ENCODE peak calls at places on chromosomes 3 and 15, in ten cellular contexts. A, W, T, D, U, N, O, H, G and M are unnamed samples.

GRCh38 chr3:101926594-101927105 is 77.3 kb downstream of the NFKBIZ start:
- DNase-seq in H (peak), A (peak), W (no peak), D (no peak), U (no peak), N (no peak), O (no peak), T (no peak), G (no peak), M (no peak)

GRCh38 chr3:194057570-194058188 is 78.3 kb upstream of the HES1 start:
- DNase-seq in D (no peak), W (no peak), N (no peak), H (no peak), T (no peak), O (no peak), U (no peak), A (no peak), G (no peak), M (no peak)

GRCh38 chr3:132087356-132087755 is 52.5 kb upstream of the CPNE4 start:
- DNase-seq in T (no peak), H (peak), D (no peak), U (no peak), W (no peak), N (no peak), G (no peak), A (no peak), O (no peak), M (no peak)

GRCh38 chr3:52891164-52891563 is 6.2 kb downstream of the STIMATE start:
- DNase-seq in N (no peak), W (no peak), T (no peak), A (no peak), G (peak), H (no peak), O (no peak), U (no peak), D (peak), M (no peak)

GRCh38 chr3:14761121-14761672 is 57.6 kb upstream of the FGD5 start:
- DNase-seq in D (no peak), H (no peak), G (no peak), W (no peak), T (no peak), U (no peak), N (no peak), A (no peak), O (no peak), M (no peak)

GRCh38 chr3:132549890-132550578 is 47.0 kb upstream of the ACKR4 start:
- DNase-seq in D (no peak), U (peak), T (no peak), A (peak), H (peak), W (no peak), N (no peak), O (no peak), G (peak), M (no peak)

GRCh38 chr3:82143661-82144405 is 382.4 kb upstream of the GBE1 start:
- DNase-seq in A (no peak), O (no peak), G (no peak), U (no peak), D (no peak), T (no peak), N (no peak), H (no peak), W (no peak), M (no peak)

GRCh38 chr15:64521726-64522164 is 61.4 kb downstream of the ZNF609 start:
- DNase-seq in A (peak), G (no peak), N (no peak), D (no peak), U (no peak), W (no peak), H (peak), O (peak), T (peak), M (no peak)

GRCh38 chr3:54951405-54951804 is 23.5 kb upstream of the LRTM1 start:
- DNase-seq in A (peak), N (peak), D (no peak), U (no peak), W (no peak), O (peak), T (peak), H (peak), G (peak), M (peak)

GRCh38 chr15:85748729-85749128 is 46.0 kb downstream of the KLHL25 start:
- DNase-seq in G (peak), D (no peak), A (no peak), O (no peak), W (no peak), H (no peak), N (peak), U (no peak), T (no peak), M (no peak)

GRCh38 chr15:36970522-36970921 is 129.8 kb downstream of the MEIS2 start:
- DNase-seq in W (no peak), U (no peak), D (no peak), H (no peak), O (no peak), A (no peak), T (no peak), N (no peak), G (no peak), M (no peak)

GRCh38 chr15:98776607-98777281 is 128.4 kb downstream of the IGF1R start:
- DNase-seq in D (no peak), N (no peak), G (peak), W (no peak), A (no peak), U (peak), O (no peak), H (peak), T (peak), M (no peak)

GRCh38 chr3:144521131-144521530 is 549.5 kb downstream of the DIPK2A start:
- DNase-seq in U (peak), N (no peak), H (no peak), O (no peak), A (no peak), W (no peak), D (no peak), T (no peak), G (no peak), M (peak)

GRCh38 chr3:178593786-178594185 is 57.5 kb downstream of the KCNMB2 start:
- DNase-seq in A (no peak), D (no peak), O (no peak), W (no peak), T (no peak), H (no peak), N (no peak), G (no peak), U (peak), M (no peak)

GRCh38 chr3:143831208-143831607 is 17.1 kb downstream of the SLC9A9 start:
- DNase-seq in A (no peak), W (no peak), T (no peak), O (no peak), G (no peak), U (peak), D (no peak), H (peak), N (no peak), M (no peak)

GRCh38 chr3:195907730-195908438 is 467 bp downstream of the TNK2 start:
- DNase-seq in D (peak), W (peak), O (peak), U (peak), G (peak), H (no peak), T (peak), N (no peak), A (no peak), M (peak)

GRCh38 chr3:150370129-150370602 is 37.9 kb upstream of the TSC22D2 start:
- DNase-seq in H (peak), O (peak), N (peak), W (no peak), G (no peak), D (no peak), T (no peak), A (peak), U (no peak), M (peak)

GRCh38 chr3:39135170-39135805 is 18.1 kb downstream of the CSRNP1 start:
- DNase-seq in N (peak), U (no peak), W (no peak), H (no peak), D (no peak), O (no peak), A (no peak), G (no peak), T (peak), M (no peak)

GRCh38 chr3:131957980-131958379 is 76.8 kb downstream of the CPNE4 start:
- DNase-seq in O (no peak), N (no peak), W (no peak), H (no peak), A (no peak), T (no peak), U (no peak), G (no peak), D (no peak), M (no peak)

GRCh38 chr15:82305621-82306048 is 43.0 kb downstream of the SAXO2 start:
- DNase-seq in A (no peak), D (no peak), H (no peak), U (no peak), T (no peak), O (no peak), N (peak), G (no peak), W (no peak), M (no peak)

GRCh38 chr3:73572371-73572770 is 52.4 kb downstream of the PDZRN3 start:
- DNase-seq in W (no peak), A (no peak), H (no peak), G (no peak), T (no peak), O (no peak), N (no peak), U (no peak), D (no peak), M (no peak)

GRCh38 chr3:62035664-62036063 is 337.7 kb downstream of the FEZF2 start:
- DNase-seq in D (no peak), U (no peak), O (no peak), G (no peak), N (no peak), T (no peak), W (no peak), H (no peak), A (no peak), M (no peak)

GRCh38 chr3:177195941-177196472 is 1.3 kb downstream of the TBL1XR1 start:
- DNase-seq in U (peak), N (no peak), D (no peak), W (no peak), A (no peak), O (no peak), T (no peak), G (peak), H (no peak), M (peak)

GRCh38 chr15:33699691-33700447 is 268.4 kb upstream of the CHRM5 start:
- DNase-seq in W (no peak), T (no peak), H (no peak), D (no peak), U (no peak), A (peak), G (no peak), N (no peak), O (no peak), M (peak)

GRCh38 chr3:98548544-98548943 is 16.8 kb downstream of the GPR15 start:
- DNase-seq in H (no peak), N (no peak), G (no peak), T (no peak), W (no peak), D (no peak), U (no peak), A (no peak), O (no peak), M (no peak)

GRCh38 chr15:33098082-33099058 is 96.1 kb downstream of the FMN1 start:
- DNase-seq in N (no peak), A (peak), H (peak), O (no peak), D (no peak), W (no peak), G (no peak), U (no peak), T (no peak), M (no peak)

GRCh38 chr3:39176025-39176714 is 16.2 kb downstream of the XIRP1 start:
- DNase-seq in T (no peak), N (no peak), O (no peak), G (no peak), W (no peak), A (no peak), D (no peak), U (no peak), H (no peak), M (no peak)

GRCh38 chr15:99427210-99427609 is 138.6 kb upstream of the MEF2A start:
- DNase-seq in A (no peak), G (no peak), W (no peak), O (no peak), U (no peak), N (no peak), T (no peak), D (no peak), H (no peak), M (no peak)